ENCODE peak calls at places on chromosomes 13 and 19, in six cellular contexts. One of them, this sample, is unnamed.

GRCh38 chr13:111202745-111203144 is 87.6 kb downstream of the ARHGEF7 start:
- DNase-seq in PC-9: no peak
- DNase-seq in choroid plexus epithelial cell: peak; percentile 96
- DNase-seq in lower leg skin: no peak
- DNase-seq in DND-41: no peak
- DNase-seq in NB4: peak; percentile 54
- DNase-seq in this sample: peak; percentile 71

GRCh38 chr13:107459430-107459829 is 755.9 kb downstream of the LIG4 start:
- DNase-seq in PC-9: no peak
- DNase-seq in choroid plexus epithelial cell: peak; percentile 97
- DNase-seq in lower leg skin: no peak
- DNase-seq in DND-41: no peak
- DNase-seq in NB4: no peak
- DNase-seq in this sample: peak; percentile 16

GRCh38 chr13:30763786-30764440 is 28.6 kb downstream of the ALOX5AP start:
- DNase-seq in PC-9: no peak
- DNase-seq in choroid plexus epithelial cell: peak; percentile 33
- DNase-seq in lower leg skin: no peak
- DNase-seq in DND-41: no peak
- DNase-seq in NB4: no peak
- DNase-seq in this sample: no peak

GRCh38 chr19:21256722-21257121 is 72.5 kb downstream of the ZNF708 start:
- DNase-seq in PC-9: peak; percentile 3
- DNase-seq in choroid plexus epithelial cell: peak; percentile 44
- DNase-seq in lower leg skin: no peak
- DNase-seq in DND-41: no peak
- DNase-seq in NB4: peak; percentile 33
- DNase-seq in this sample: peak; percentile 4

GRCh38 chr13:113764793-113765190 is 5.8 kb downstream of the TMEM255B start:
- DNase-seq in PC-9: no peak
- DNase-seq in choroid plexus epithelial cell: no peak
- DNase-seq in lower leg skin: no peak
- DNase-seq in DND-41: no peak
- DNase-seq in NB4: no peak
- DNase-seq in this sample: no peak

GRCh38 chr13:31722684-31723083 is 16.6 kb upstream of the RXFP2 start:
- DNase-seq in PC-9: no peak
- DNase-seq in choroid plexus epithelial cell: peak; percentile 16
- DNase-seq in lower leg skin: no peak
- DNase-seq in DND-41: no peak
- DNase-seq in NB4: no peak
- DNase-seq in this sample: no peak

GRCh38 chr19:32682317-32682716 is 6.7 kb downstream of the RGS9BP start:
- DNase-seq in PC-9: peak; percentile 46
- DNase-seq in choroid plexus epithelial cell: no peak
- DNase-seq in lower leg skin: no peak
- DNase-seq in DND-41: no peak
- DNase-seq in NB4: no peak
- DNase-seq in this sample: no peak

GRCh38 chr13:23695711-23696512 is 125.7 kb downstream of the TNFRSF19 start:
- DNase-seq in PC-9: no peak
- DNase-seq in choroid plexus epithelial cell: no peak
- DNase-seq in lower leg skin: no peak
- DNase-seq in DND-41: no peak
- DNase-seq in NB4: peak; percentile 62
- DNase-seq in this sample: no peak

GRCh38 chr13:83536941-83537340 is 345.3 kb downstream of the SLITRK1 start:
- DNase-seq in PC-9: no peak
- DNase-seq in choroid plexus epithelial cell: no peak
- DNase-seq in lower leg skin: no peak
- DNase-seq in DND-41: no peak
- DNase-seq in NB4: no peak
- DNase-seq in this sample: no peak

GRCh38 chr19:17004386-17004785 is 22.2 kb downstream of the CPAMD8 start:
- DNase-seq in PC-9: no peak
- DNase-seq in choroid plexus epithelial cell: no peak
- DNase-seq in lower leg skin: no peak
- DNase-seq in DND-41: no peak
- DNase-seq in NB4: no peak
- DNase-seq in this sample: no peak

GRCh38 chr13:50697746-50698526 is 145.6 kb downstream of the DLEU7 start:
- DNase-seq in PC-9: no peak
- DNase-seq in choroid plexus epithelial cell: no peak
- DNase-seq in lower leg skin: no peak
- DNase-seq in DND-41: no peak
- DNase-seq in NB4: no peak
- DNase-seq in this sample: no peak

GRCh38 chr13:30915691-30916541 is 9.8 kb downstream of the MEDAG start:
- DNase-seq in PC-9: no peak
- DNase-seq in choroid plexus epithelial cell: no peak
- DNase-seq in lower leg skin: no peak
- DNase-seq in DND-41: no peak
- DNase-seq in NB4: no peak
- DNase-seq in this sample: no peak

GRCh38 chr19:7596191-7596937 is 701 bp downstream of the CAMSAP3 start:
- DNase-seq in PC-9: no peak
- DNase-seq in choroid plexus epithelial cell: no peak
- DNase-seq in lower leg skin: no peak
- DNase-seq in DND-41: no peak
- DNase-seq in NB4: no peak
- DNase-seq in this sample: no peak

GRCh38 chr19:55015126-55015525 is 22.9 kb downstream of the GP6 start:
- DNase-seq in PC-9: no peak
- DNase-seq in choroid plexus epithelial cell: no peak
- DNase-seq in lower leg skin: no peak
- DNase-seq in DND-41: no peak
- DNase-seq in NB4: no peak
- DNase-seq in this sample: no peak
- H3K4me3 ChIP-seq in PC-9: no peak overlapping the region
- H3K4me3 ChIP-seq in choroid plexus epithelial cell: no peak overlapping the region
- H3K4me3 ChIP-seq in lower leg skin: no peak overlapping the region
- H3K4me3 ChIP-seq in DND-41: no peak overlapping the region
- H3K4me3 ChIP-seq in NB4: no peak overlapping the region
- H3K4me3 ChIP-seq in this sample: no peak overlapping the region

GRCh38 chr13:28128030-28128429 is 10.3 kb upstream of the PAN3 start:
- DNase-seq in PC-9: no peak
- DNase-seq in choroid plexus epithelial cell: no peak
- DNase-seq in lower leg skin: no peak
- DNase-seq in DND-41: no peak
- DNase-seq in NB4: no peak
- DNase-seq in this sample: no peak
- TF ChIP-seq CTCF in PC-9: no peak
- TF ChIP-seq CTCF in choroid plexus epithelial cell: no peak
- TF ChIP-seq CTCF in lower leg skin: no peak
- TF ChIP-seq CTCF in DND-41: no peak
- TF ChIP-seq CTCF in NB4: no peak
- TF ChIP-seq CTCF in this sample: no peak

DNA sequence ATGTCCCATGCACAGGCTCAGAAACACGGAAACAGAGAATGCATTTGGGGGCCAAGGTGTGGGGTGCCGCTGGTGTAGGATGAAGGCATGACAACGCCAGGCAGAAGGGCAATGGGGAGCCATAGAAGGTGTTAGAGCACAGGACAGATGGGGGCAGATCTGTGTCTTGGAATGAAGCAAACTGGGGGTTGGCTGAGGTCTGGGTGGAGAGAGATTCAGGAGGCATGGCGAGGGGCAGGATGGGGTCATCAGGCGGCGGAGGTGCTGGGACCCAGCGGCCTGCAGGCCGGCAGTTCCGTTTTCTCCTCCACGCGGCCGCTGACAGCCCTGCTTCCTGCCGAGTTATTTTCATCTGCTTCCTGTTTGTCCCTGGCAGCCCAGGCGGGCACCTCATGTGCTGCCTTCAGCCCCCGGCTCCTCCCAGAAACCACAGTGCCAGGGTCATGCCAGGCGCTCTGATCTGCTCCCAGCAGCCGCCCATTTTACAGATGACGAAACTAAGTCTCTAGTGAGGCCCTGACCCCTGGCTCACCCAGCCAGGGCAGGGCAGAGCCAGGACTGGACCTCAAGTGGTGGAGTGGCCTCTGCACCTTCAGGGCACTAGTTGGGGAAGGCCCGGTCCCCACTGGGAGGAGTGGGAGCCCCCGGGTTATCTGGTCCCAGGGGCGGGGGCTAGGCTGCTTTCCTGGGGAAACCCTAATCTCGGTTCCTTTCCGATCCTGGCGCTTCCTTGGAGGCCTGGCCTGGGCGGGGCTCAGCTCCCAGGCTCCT is 2.2 kb downstream of the ARHGAP45 start:
- DNase-seq in PC-9: no peak
- DNase-seq in choroid plexus epithelial cell: no peak
- DNase-seq in lower leg skin: peak; percentile 64
- DNase-seq in DND-41: peak; percentile 59
- DNase-seq in NB4: peak; percentile 88
- DNase-seq in this sample: no peak
- H3K4me3 ChIP-seq in PC-9: no peak overlapping the region
- H3K4me3 ChIP-seq in choroid plexus epithelial cell: no peak overlapping the region
- H3K4me3 ChIP-seq in lower leg skin: no peak overlapping the region
- H3K4me3 ChIP-seq in DND-41: peak overlapping the region; percentile 84
- H3K4me3 ChIP-seq in NB4: peak overlapping the region; percentile 53
- H3K4me3 ChIP-seq in this sample: no peak overlapping the region

DNA sequence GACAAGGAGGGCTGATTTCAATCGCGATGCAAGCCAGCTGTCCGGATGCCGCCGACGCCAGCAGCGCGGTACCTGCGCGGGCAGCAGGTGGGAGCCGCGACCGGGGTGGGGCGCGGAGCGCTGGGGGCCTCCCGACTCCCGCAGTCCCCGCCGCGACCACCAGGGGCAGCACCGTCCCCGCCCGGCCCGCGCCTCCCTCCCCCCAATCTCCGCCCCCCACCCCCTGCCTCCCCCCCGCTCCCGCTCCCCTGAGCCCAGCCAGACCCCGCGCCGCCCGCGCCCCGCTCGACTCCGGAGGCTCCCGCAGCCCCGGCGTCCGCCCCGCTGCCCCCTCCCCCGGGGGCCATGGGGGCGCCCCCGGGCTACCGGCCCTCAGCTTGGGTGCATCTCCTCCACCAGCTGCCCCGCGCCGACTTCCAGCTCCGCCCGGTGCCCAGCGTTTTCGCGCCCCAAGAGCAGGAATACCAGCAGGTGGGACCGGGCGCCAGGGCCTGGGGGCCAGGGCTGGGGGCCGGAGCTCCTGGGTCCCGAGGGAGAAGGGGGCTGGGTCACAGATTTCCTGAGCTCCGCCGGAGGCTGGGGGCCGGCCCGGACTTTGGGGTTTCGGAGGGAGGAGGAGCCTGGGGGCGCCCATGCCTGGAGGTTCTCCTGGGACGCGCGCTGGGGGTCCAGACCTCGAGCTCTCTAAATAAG is at the start of gene TTYH1:
- DNase-seq in PC-9: no peak
- DNase-seq in choroid plexus epithelial cell: no peak
- DNase-seq in lower leg skin: no peak
- DNase-seq in DND-41: no peak
- DNase-seq in NB4: no peak
- DNase-seq in this sample: no peak
- TF ChIP-seq CTCF in PC-9: no peak
- TF ChIP-seq CTCF in choroid plexus epithelial cell: peak; percentile 9
- TF ChIP-seq CTCF in lower leg skin: no peak
- TF ChIP-seq CTCF in DND-41: peak; percentile 37
- TF ChIP-seq CTCF in NB4: no peak
- TF ChIP-seq CTCF in this sample: no peak